ENCODE peak calls at places on chromosomes 2 and 18, in seven cellular contexts. A is transverse colon; Z is left ventricle myocardium superior; T is ELR; F is nephron progenitor cell; L is RWPE1; P is stimulated activated CD4-positive, alpha-beta T cell treated with anti-CD3 and anti-CD28 coated beads, Interleukin-1b, Interleukin-23, amount 100 ng/mL, for 1 hour. V is an unnamed sample.

GRCh38 chr2:66366619-66367018 is 68.3 kb upstream of the MEIS1 start:
- DNase-seq in A (no peak), T (no peak), P (no peak), F (no peak), L (no peak), Z (no peak), V (no peak)

GRCh38 chr2:191656389-191656788 is 21.5 kb upstream of the NABP1 start:
- DNase-seq in T (peak), F (no peak), P (no peak), A (no peak), L (peak), Z (no peak), V (no peak)

GRCh38 chr18:3093624-3094354 is 80.8 kb upstream of the LPIN2 start:
- DNase-seq in L (no peak), P (no peak), T (no peak), F (no peak), Z (no peak), A (peak), V (peak)

GRCh38 chr2:149278146-149278878 is 52.1 kb upstream of the LYPD6 start:
- DNase-seq in A (no peak), L (no peak), F (peak), T (peak), Z (no peak), P (no peak), V (no peak)

GRCh38 chr2:204776781-204777559 is 231.7 kb downstream of the PARD3B start:
- DNase-seq in Z (no peak), T (peak), F (no peak), P (no peak), L (no peak), A (no peak), V (no peak)

GRCh38 chr2:175180701-175181103 is 808 bp downstream of the ATP5MC3 start:
- DNase-seq in Z (peak), T (peak), P (peak), L (peak), A (peak), F (peak), V (peak)

GRCh38 chr18:11987527-11987926 is 6.2 kb downstream of the IMPA2 start:
- DNase-seq in L (no peak), P (no peak), Z (peak), A (no peak), T (no peak), F (no peak), V (no peak)

GRCh38 chr2:18704224-18704623 is 114.9 kb upstream of the NT5C1B start:
- DNase-seq in L (no peak), P (no peak), Z (no peak), F (no peak), T (no peak), A (no peak), V (no peak)

GRCh38 chr2:199798881-199799580 is 52.0 kb downstream of the FTCDNL1 start:
- DNase-seq in P (no peak), T (no peak), F (no peak), Z (peak), L (no peak), A (peak), V (no peak)

GRCh38 chr18:70146174-70146573 is 59.3 kb downstream of the RTTN start:
- DNase-seq in L (no peak), P (no peak), A (no peak), Z (no peak), F (no peak), T (no peak), V (no peak)

GRCh38 chr18:51879329-51879728 is 460.7 kb upstream of the DCC start:
- DNase-seq in L (no peak), P (no peak), Z (no peak), F (no peak), A (no peak), T (no peak), V (no peak)

GRCh38 chr2:174873457-174873856 is 109.2 kb upstream of the CHRNA1 start:
- DNase-seq in P (no peak), A (no peak), F (no peak), Z (no peak), L (no peak), T (no peak), V (no peak)

GRCh38 chr2:28673338-28673737 is 78.3 kb upstream of the PPP1CB start:
- DNase-seq in T (no peak), P (no peak), L (no peak), F (no peak), A (no peak), Z (no peak), V (no peak)